ENCODE peak calls at places on chromosomes 6 and 20, in five cellular contexts. One of them, this sample, is unnamed.

GRCh38 chr6:32968770-32969684 is 633 bp downstream of the BRD2 start:
- DNase-seq in GM23338: peak; percentile 98
- DNase-seq in lower lobe of right lung: peak; percentile 83
- DNase-seq in tibial artery: peak; percentile 83
- DNase-seq in pancreas: peak; percentile 84
- DNase-seq in this sample: peak; percentile 90

GRCh38 chr6:132977413-132977812 is 163.0 kb downstream of the RPS12 start:
- DNase-seq in GM23338: no peak
- DNase-seq in lower lobe of right lung: no peak
- DNase-seq in tibial artery: no peak
- DNase-seq in pancreas: no peak
- DNase-seq in this sample: no peak

GRCh38 chr20:47576516-47577033 is 74.9 kb downstream of the NCOA3 start:
- DNase-seq in GM23338: peak; percentile 54
- DNase-seq in lower lobe of right lung: peak; percentile 51
- DNase-seq in tibial artery: peak; percentile 69
- DNase-seq in pancreas: peak; percentile 34
- DNase-seq in this sample: peak; percentile 64

GRCh38 chr6:162528538-162528937 is 199.0 kb downstream of the PRKN start:
- DNase-seq in GM23338: no peak
- DNase-seq in lower lobe of right lung: no peak
- DNase-seq in tibial artery: no peak
- DNase-seq in pancreas: no peak
- DNase-seq in this sample: no peak

GRCh38 chr6:7917729-7918128 is 7.1 kb upstream of the TXNDC5 start:
- DNase-seq in GM23338: no peak
- DNase-seq in lower lobe of right lung: no peak
- DNase-seq in tibial artery: no peak
- DNase-seq in pancreas: no peak
- DNase-seq in this sample: no peak

GRCh38 chr20:9739991-9740390 is 98.9 kb downstream of the PAK5 start:
- DNase-seq in GM23338: no peak
- DNase-seq in lower lobe of right lung: no peak
- DNase-seq in tibial artery: no peak
- DNase-seq in pancreas: no peak
- DNase-seq in this sample: no peak

GRCh38 chr6:158926429-158926828 is 73.6 kb downstream of the RSPH3 start:
- DNase-seq in GM23338: no peak
- DNase-seq in lower lobe of right lung: no peak
- DNase-seq in tibial artery: no peak
- DNase-seq in pancreas: no peak
- DNase-seq in this sample: no peak

GRCh38 chr6:92893741-92894140 is 525.6 kb downstream of the EPHA7 start:
- DNase-seq in GM23338: no peak
- DNase-seq in lower lobe of right lung: no peak
- DNase-seq in tibial artery: no peak
- DNase-seq in pancreas: no peak
- DNase-seq in this sample: no peak

GRCh38 chr6:144349690-144350132 is 64.6 kb downstream of the UTRN start:
- DNase-seq in GM23338: no peak
- DNase-seq in lower lobe of right lung: no peak
- DNase-seq in tibial artery: no peak
- DNase-seq in pancreas: no peak
- DNase-seq in this sample: no peak

DNA sequence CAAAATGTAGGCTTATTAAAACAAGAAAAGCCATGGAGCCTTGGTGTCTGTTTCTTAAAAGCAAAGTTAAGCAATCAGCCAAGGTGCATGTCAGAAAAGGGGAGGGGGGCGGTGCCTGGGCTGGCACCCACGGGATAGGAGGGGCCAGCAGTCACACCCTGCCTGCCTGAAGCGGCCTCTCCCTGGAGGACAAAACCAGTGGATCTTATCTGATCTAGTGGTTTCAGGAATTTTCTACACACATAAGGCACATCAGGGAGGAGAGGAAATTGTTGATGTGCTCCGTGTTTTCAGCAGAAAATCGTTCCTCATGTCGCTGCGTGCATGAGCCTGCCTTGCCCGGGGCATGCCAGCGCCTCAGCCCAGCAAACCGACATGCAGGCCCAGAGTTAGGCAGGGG is 276.4 kb downstream of the TAF4 start:
- DNase-seq in GM23338: no peak
- DNase-seq in lower lobe of right lung: peak; percentile 15
- DNase-seq in tibial artery: no peak
- DNase-seq in pancreas: no peak
- DNase-seq in this sample: no peak
- H3K4me1 ChIP-seq in GM23338: no peaks in the 10 kb centered on the region
- H3K4me1 ChIP-seq in lower lobe of right lung: no peaks in the 10 kb centered on the region
- H3K4me1 ChIP-seq in tibial artery: no peaks in the 10 kb centered on the region
- H3K4me1 ChIP-seq in pancreas: no peaks in the 10 kb centered on the region
- H3K4me1 ChIP-seq in this sample: no peaks in the 10 kb centered on the region

DNA sequence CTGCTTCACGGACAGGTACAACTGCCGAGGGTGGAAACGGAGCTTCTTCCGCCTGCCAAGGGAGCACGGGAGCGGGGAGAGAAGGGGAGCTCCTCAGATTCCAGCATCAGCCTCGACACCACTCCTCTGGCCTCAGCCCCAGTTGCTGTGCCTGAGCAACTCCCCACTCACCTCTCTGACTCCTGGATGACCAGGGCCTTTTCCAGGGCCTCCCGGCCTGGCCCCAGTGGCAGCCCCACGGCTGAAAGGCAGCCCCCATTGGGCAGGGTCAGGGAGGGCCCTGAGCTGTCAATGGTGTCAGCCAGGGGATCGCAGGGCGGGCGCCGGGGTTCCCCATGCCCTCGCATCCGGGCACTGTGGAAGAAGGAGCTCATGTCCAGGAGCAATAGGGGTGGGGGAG is 8.8 kb upstream of the SLC44A4 start:
- DNase-seq in GM23338: no peak
- DNase-seq in lower lobe of right lung: no peak
- DNase-seq in tibial artery: no peak
- DNase-seq in pancreas: no peak
- DNase-seq in this sample: peak; percentile 69
- H3K36me3 ChIP-seq in GM23338: peaks cover 46% of the 10 kb centered on the region
- H3K36me3 ChIP-seq in lower lobe of right lung: peaks cover 86% of the 10 kb centered on the region
- H3K36me3 ChIP-seq in tibial artery: peaks cover 64% of the 10 kb centered on the region
- H3K36me3 ChIP-seq in pancreas: peaks cover 65% of the 10 kb centered on the region
- H3K36me3 ChIP-seq in this sample: peaks cover 97% of the 10 kb centered on the region

GRCh38 chr6:105985816-105986632 is 100.1 kb upstream of the PRDM1 start:
- DNase-seq in GM23338: peak; percentile 73
- DNase-seq in lower lobe of right lung: peak; percentile 60
- DNase-seq in tibial artery: no peak
- DNase-seq in pancreas: peak; percentile 56
- DNase-seq in this sample: peak; percentile 84

GRCh38 chr6:105986998-105987397 is 99.1 kb upstream of the PRDM1 start:
- DNase-seq in GM23338: no peak
- DNase-seq in lower lobe of right lung: no peak
- DNase-seq in tibial artery: no peak
- DNase-seq in pancreas: no peak
- DNase-seq in this sample: no peak

GRCh38 chr6:105983763-105984162 is 102.4 kb upstream of the PRDM1 start:
- DNase-seq in GM23338: no peak
- DNase-seq in lower lobe of right lung: no peak
- DNase-seq in tibial artery: no peak
- DNase-seq in pancreas: no peak
- DNase-seq in this sample: no peak

GRCh38 chr6:105982761-105983600 is 103.2 kb upstream of the PRDM1 start:
- DNase-seq in GM23338: no peak
- DNase-seq in lower lobe of right lung: no peak
- DNase-seq in tibial artery: no peak
- DNase-seq in pancreas: no peak
- DNase-seq in this sample: no peak

DNA sequence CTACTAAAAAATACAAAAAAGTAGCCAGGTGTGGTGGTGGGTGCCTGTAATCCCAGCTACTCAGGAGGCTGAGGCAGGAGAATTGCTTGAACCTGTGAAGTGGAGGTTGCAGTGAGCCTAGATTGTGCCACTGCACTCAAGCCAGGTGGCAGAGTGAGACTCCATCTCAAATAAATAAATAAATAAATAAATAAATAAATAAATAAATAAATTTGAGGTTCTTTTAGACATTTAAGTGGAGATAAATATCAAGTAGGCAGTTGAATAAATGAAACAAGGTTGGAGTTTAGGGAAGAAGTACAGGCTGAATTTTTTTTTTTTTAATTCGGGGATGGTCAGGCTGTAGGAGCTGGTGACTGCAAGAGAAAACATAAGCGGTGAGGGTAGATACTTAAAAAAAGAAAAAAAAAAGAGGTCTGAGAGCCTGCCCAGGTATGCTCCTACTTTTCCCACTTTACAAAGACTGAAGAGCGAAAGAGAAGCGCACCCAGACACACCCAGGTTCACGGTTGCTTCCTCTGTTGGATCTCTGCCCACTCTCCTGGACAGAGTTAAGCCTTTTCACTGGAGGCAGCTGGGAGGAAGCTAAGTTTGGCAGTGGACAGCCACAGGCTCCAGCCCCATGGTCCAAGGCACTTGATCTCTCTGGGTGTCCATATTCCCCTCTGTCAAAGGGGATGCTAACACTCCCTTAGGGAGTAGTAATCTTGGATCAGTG is 100.9 kb upstream of the PRDM1 start:
- DNase-seq in GM23338: no peak
- DNase-seq in lower lobe of right lung: no peak
- DNase-seq in tibial artery: no peak
- DNase-seq in pancreas: no peak
- DNase-seq in this sample: no peak
- H3K4me3 ChIP-seq in GM23338: peak overlapping the region; percentile 73
- H3K4me3 ChIP-seq in lower lobe of right lung: no peak overlapping the region
- H3K4me3 ChIP-seq in tibial artery: no peak overlapping the region
- H3K4me3 ChIP-seq in pancreas: no peak overlapping the region
- H3K4me3 ChIP-seq in this sample: no peak overlapping the region

GRCh38 chr6:153272201-153272980 is 141.3 kb upstream of the RGS17 start:
- DNase-seq in GM23338: no peak
- DNase-seq in lower lobe of right lung: no peak
- DNase-seq in tibial artery: no peak
- DNase-seq in pancreas: no peak
- DNase-seq in this sample: no peak

GRCh38 chr6:153275997-153276396 is 144.9 kb upstream of the RGS17 start:
- DNase-seq in GM23338: no peak
- DNase-seq in lower lobe of right lung: no peak
- DNase-seq in tibial artery: no peak
- DNase-seq in pancreas: no peak
- DNase-seq in this sample: no peak
- H3K4me1 ChIP-seq in GM23338: no peaks in the 10 kb centered on the region
- H3K4me1 ChIP-seq in lower lobe of right lung: no peaks in the 10 kb centered on the region
- H3K4me1 ChIP-seq in tibial artery: no peaks in the 10 kb centered on the region
- H3K4me1 ChIP-seq in pancreas: no peaks in the 10 kb centered on the region
- H3K4me1 ChIP-seq in this sample: no peaks in the 10 kb centered on the region

GRCh38 chr6:139623382-139623781 is 248.9 kb upstream of the CITED2 start:
- DNase-seq in GM23338: no peak
- DNase-seq in lower lobe of right lung: no peak
- DNase-seq in tibial artery: no peak
- DNase-seq in pancreas: no peak
- DNase-seq in this sample: no peak
- H3K36me3 ChIP-seq in GM23338: no peaks in the 10 kb centered on the region
- H3K36me3 ChIP-seq in lower lobe of right lung: no peaks in the 10 kb centered on the region
- H3K36me3 ChIP-seq in tibial artery: no peaks in the 10 kb centered on the region
- H3K36me3 ChIP-seq in pancreas: no peaks in the 10 kb centered on the region
- H3K36me3 ChIP-seq in this sample: no peaks in the 10 kb centered on the region

This sample was measured in left lung.